ENCODE peak calls at places on chromosomes 2 and 18, in six cellular contexts. B is endodermal cell; U is Peyer's patch; Y is lung; G is mucosa of descending colon; H is naive thymus-derived CD4-positive, alpha-beta T cell. A is an unnamed sample. For H3K9me3, the result is how much of the 10 kb centered on the place peaks cover.

GRCh38 chr18:72692086-72692485 is 147.9 kb upstream of the CBLN2 start:
- DNase-seq in B (peak), U (no peak), Y (no peak), G (no peak), H (no peak), A (no peak)

GRCh38 chr2:160394153-160394552 is 99.5 kb downstream of the RBMS1 start:
- DNase-seq in B (no peak), U (no peak), Y (no peak), G (no peak), H (peak), A (no peak)

GRCh38 chr2:55861733-55862132 is 61.8 kb downstream of the EFEMP1 start:
- DNase-seq in B (no peak), U (no peak), Y (no peak), G (no peak), H (no peak), A (no peak)

GRCh38 chr2:20430461-20431302 is 16.2 kb upstream of the RHOB start:
- DNase-seq in B (peak), U (no peak), Y (no peak), G (no peak), H (no peak), A (no peak)

GRCh38 chr2:164558450-164558849 is 62.8 kb downstream of the GRB14 start:
- DNase-seq in B (no peak), U (no peak), Y (no peak), G (no peak), H (no peak), A (no peak)

GRCh38 chr2:102678442-102678841 is 59.1 kb downstream of the SLC9A2 start:
- DNase-seq in B (no peak), U (no peak), Y (no peak), G (no peak), H (no peak), A (no peak)

GRCh38 chr2:205409403-205409802 is 272.9 kb upstream of the NRP2 start:
- DNase-seq in B (no peak), U (no peak), Y (no peak), G (no peak), H (no peak), A (no peak)

GRCh38 chr2:233031556-233032500 is 644 bp upstream of the NEU2 start:
- DNase-seq in B (no peak), U (no peak), Y (no peak), G (no peak), H (no peak), A (no peak)

GRCh38 chr2:229714736-229715541 is 584 bp upstream of the DNER start:
- DNase-seq in B (peak), U (peak), Y (peak), G (peak), H (peak), A (no peak)

GRCh38 chr18:11976882-11977281 is 4.4 kb upstream of the IMPA2 start:
- DNase-seq in B (no peak), U (no peak), Y (no peak), G (no peak), H (no peak), A (no peak)

GRCh38 chr2:74935883-74936483 is 22.5 kb upstream of the POLE4 start:
- DNase-seq in B (no peak), U (no peak), Y (no peak), G (no peak), H (no peak), A (no peak)

GRCh38 chr18:1968801-1969498 is 602.4 kb downstream of the METTL4 start:
- DNase-seq in B (no peak), U (no peak), Y (no peak), G (no peak), H (no peak), A (no peak)

GRCh38 chr2:41618754-41619153 is 429.1 kb upstream of the PKDCC start:
- DNase-seq in B (no peak), U (no peak), Y (no peak), G (no peak), H (no peak), A (no peak)

GRCh38 chr2:217178366-217178765 is 318.5 kb upstream of the TNP1 start:
- DNase-seq in B (no peak), U (no peak), Y (no peak), G (no peak), H (no peak), A (no peak)

GRCh38 chr2:71812736-71813135 is 334.9 kb downstream of the CYP26B1 start:
- DNase-seq in B (peak), U (no peak), Y (no peak), G (no peak), H (no peak), A (no peak)

GRCh38 chr2:40210968-40211353 is 240.9 kb downstream of the SLC8A1 start:
- DNase-seq in B (no peak), U (no peak), Y (no peak), G (no peak), H (no peak), A (no peak)

GRCh38 chr2:67260348-67261277 is 136.5 kb upstream of the ETAA1 start:
- DNase-seq in B (no peak), U (no peak), Y (peak), G (peak), H (no peak), A (no peak)

GRCh38 chr2:239157766-239158165 is 243.1 kb downstream of the HDAC4 start:
- DNase-seq in B (peak), U (peak), Y (no peak), G (peak), H (no peak), A (peak)

GRCh38 chr2:240183370-240184197 is 43.1 kb upstream of the OTOS start:
- DNase-seq in B (peak), U (no peak), Y (no peak), G (no peak), H (no peak), A (no peak)

GRCh38 chr2:37925063-37925897 is at the start of gene RMDN2:
- DNase-seq in B (peak), U (peak), Y (peak), G (peak), H (peak), A (peak)

GRCh38 chr2:123732563-123732962 is 292.5 kb upstream of the CNTNAP5 start:
- DNase-seq in B (no peak), U (no peak), Y (no peak), G (no peak), H (no peak), A (no peak)

GRCh38 chr2:44118257-44118656 is 50.4 kb upstream of the PPM1B start:
- DNase-seq in B (no peak), U (no peak), Y (no peak), G (no peak), H (no peak), A (no peak)

GRCh38 chr2:120434909-120435308 is 89.0 kb downstream of the INHBB start:
- DNase-seq in B (peak), U (no peak), Y (no peak), G (no peak), H (no peak), A (no peak)

GRCh38 chr2:61177727-61178549 is 15.9 kb downstream of the C2orf74 start:
- DNase-seq in B (peak), U (peak), Y (no peak), G (peak), H (peak), A (peak)

GRCh38 chr2:174492963-174493431 is 6.2 kb upstream of the GPR155 start:
- DNase-seq in B (no peak), U (no peak), Y (no peak), G (peak), H (peak), A (peak)

GRCh38 chr2:239588451-239589269 is 187.8 kb upstream of the HDAC4 start:
- DNase-seq in B (no peak), U (peak), Y (no peak), G (peak), H (no peak), A (no peak)

GRCh38 chr2:239555566-239555895 is 154.7 kb upstream of the HDAC4 start:
- DNase-seq in B (no peak), U (no peak), Y (no peak), G (no peak), H (no peak), A (no peak)

GRCh38 chr2:156399950-156400703 is 36.1 kb upstream of the GPD2 start:
- DNase-seq in B (peak), U (peak), Y (peak), G (peak), H (peak), A (no peak)

GRCh38 chr2:9696731-9697130 is 65.9 kb upstream of the YWHAQ start:
- DNase-seq in B (no peak), U (no peak), Y (no peak), G (no peak), H (no peak), A (no peak)

GRCh38 chr2:30514134-30514860 is 67.3 kb downstream of the LCLAT1 start:
- DNase-seq in B (no peak), U (no peak), Y (no peak), G (no peak), H (no peak), A (no peak)

GRCh38 chr2:170024721-170025120 is 153.2 kb upstream of the MYO3B start:
- DNase-seq in B (no peak), U (no peak), Y (no peak), G (no peak), H (no peak), A (no peak)

GRCh38 chr18:46250084-46250811 is 146.1 kb downstream of the HAUS1 start:
- DNase-seq in B (no peak), U (no peak), Y (peak), G (no peak), H (peak), A (peak)

GRCh38 chr2:241051578-241052487 is 50.3 kb downstream of the MTERF4 start:
- DNase-seq in B (no peak), U (no peak), Y (peak), G (peak), H (no peak), A (no peak)

GRCh38 chr18:67266591-67267237 is 249.8 kb downstream of the DSEL start:
- DNase-seq in B (no peak), U (no peak), Y (no peak), G (no peak), H (no peak), A (no peak)

GRCh38 chr2:34102359-34102758 is 503.3 kb upstream of the FAM98A start:
- DNase-seq in B (no peak), U (no peak), Y (no peak), G (no peak), H (no peak), A (no peak)

GRCh38 chr2:222751821-222752719 is 80.6 kb downstream of the MOGAT1 start:
- DNase-seq in B (no peak), U (no peak), Y (no peak), G (no peak), H (no peak), A (no peak)

GRCh38 chr2:101152195-101153076 is 1.3 kb upstream of the TBC1D8 start:
- DNase-seq in B (peak), U (peak), Y (peak), G (peak), H (no peak), A (no peak)

GRCh38 chr2:213221962-213222361 is 62.3 kb upstream of the SPAG16 start:
- DNase-seq in B (no peak), U (no peak), Y (no peak), G (no peak), H (no peak), A (no peak)

GRCh38 chr2:136025057-136025973 is 39.9 kb upstream of the DARS1 start:
- DNase-seq in B (peak), U (peak), Y (peak), G (peak), H (peak), A (no peak)

GRCh38 chr18:80033181-80034067 is 810 bp upstream of the RBFA start:
- DNase-seq in B (no peak), U (no peak), Y (no peak), G (no peak), H (peak), A (peak)

DNA sequence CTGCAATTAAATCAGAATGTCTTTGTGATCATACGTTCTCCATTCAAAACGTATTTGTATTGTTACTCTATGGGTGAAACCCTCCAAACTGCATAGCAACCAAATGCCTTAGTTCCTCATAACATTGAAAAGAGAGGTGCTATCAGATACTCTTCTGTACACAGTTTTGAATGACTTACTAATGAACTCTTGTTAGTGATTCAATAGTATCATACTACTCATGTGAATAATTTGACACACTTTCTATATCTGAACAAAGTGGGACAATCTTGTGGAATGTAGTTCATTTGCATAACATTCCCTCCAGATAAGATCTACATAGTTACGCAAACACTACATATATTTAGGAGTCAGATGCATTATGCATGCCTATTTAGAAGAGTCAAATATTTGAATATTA is 232.0 kb upstream of the NRXN1 start:
- DNase-seq in B (no peak), U (no peak), Y (no peak), G (no peak), H (no peak), A (no peak)
- H3K9me3 ChIP-seq in B (under half), U (under half), Y (under half), G (under half), H (under half), A (under half)

GRCh38 chr2:132038179-132038882 is 123.4 kb downstream of the ANKRD30BL start:
- DNase-seq in B (peak), U (peak), Y (no peak), G (no peak), H (no peak), A (no peak)
- H3K9me3 ChIP-seq in B (under half), U (under half), Y (under half), G (under half), H (under half), A (under half)

DNA sequence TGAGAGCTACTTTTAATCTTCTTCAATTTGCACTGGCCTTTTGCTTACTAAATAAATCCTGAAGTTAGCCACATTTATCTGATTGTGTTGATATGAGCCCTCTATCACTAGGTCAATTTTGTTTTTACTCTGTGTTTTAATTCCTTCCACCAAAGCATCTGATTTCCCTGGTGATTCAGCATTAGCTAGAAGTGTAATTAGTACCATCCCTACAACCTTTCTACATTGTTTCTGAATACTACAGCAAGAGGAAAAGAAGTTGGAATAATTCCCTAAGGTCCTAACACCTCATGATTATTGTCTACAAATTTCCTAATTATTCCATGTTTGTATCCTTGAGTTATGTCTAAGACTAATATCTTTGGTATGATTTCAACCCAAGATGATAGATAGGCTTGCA is 1093.6 kb downstream of the SUCLG1 start:
- DNase-seq in B (no peak), U (no peak), Y (no peak), G (no peak), H (no peak), A (no peak)
- H3K9me3 ChIP-seq in B (under half), U (under half), Y (under half), G (under half), H (under half), A (under half)

GRCh38 chr2:109438773-109439191 is 175.0 kb downstream of the SEPTIN10 start:
- DNase-seq in B (no peak), U (no peak), Y (peak), G (no peak), H (no peak), A (no peak)
- H3K9me3 ChIP-seq in B (under half), U (under half), Y (under half), G (under half), H (under half), A (under half)

GRCh38 chr2:3269425-3270094 is 108.1 kb downstream of the EIPR1 start:
- DNase-seq in B (no peak), U (no peak), Y (no peak), G (no peak), H (no peak), A (no peak)
- H3K9me3 ChIP-seq in B (under half), U (under half), Y (under half), G (under half), H (under half), A (under half)

GRCh38 chr2:57876313-57876712 is 170.3 kb upstream of the VRK2 start:
- DNase-seq in B (no peak), U (no peak), Y (no peak), G (no peak), H (no peak), A (no peak)
- H3K9me3 ChIP-seq in B (under half), U (under half), Y (under half), G (under half), H (under half), A (under half)

GRCh38 chr2:133204461-133204860 is 363.8 kb downstream of the NCKAP5 start:
- DNase-seq in B (no peak), U (no peak), Y (no peak), G (no peak), H (no peak), A (no peak)

GRCh38 chr2:133197156-133197555 is 371.1 kb downstream of the NCKAP5 start:
- DNase-seq in B (no peak), U (no peak), Y (no peak), G (no peak), H (no peak), A (no peak)

GRCh38 chr2:133198678-133199077 is 369.6 kb downstream of the NCKAP5 start:
- DNase-seq in B (no peak), U (no peak), Y (no peak), G (no peak), H (no peak), A (no peak)

GRCh38 chr2:133194777-133195335 is 373.4 kb downstream of the NCKAP5 start:
- DNase-seq in B (no peak), U (no peak), Y (no peak), G (no peak), H (no peak), A (no peak)

GRCh38 chr2:133200684-133201421 is 367.4 kb downstream of the NCKAP5 start:
- DNase-seq in B (no peak), U (no peak), Y (no peak), G (no peak), H (no peak), A (no peak)
- H3K9me3 ChIP-seq in B (under half), U (under half), Y (under half), G (under half), H (under half), A (under half)

GRCh38 chr2:85063981-85064599 is 69.1 kb upstream of the TCF7L1 start:
- DNase-seq in B (no peak), U (no peak), Y (no peak), G (no peak), H (no peak), A (no peak)
- H3K9me3 ChIP-seq in B (under half), U (under half), Y (under half), G (under half), H (under half), A (under half)